ENCODE peak calls at places on chromosomes 13 and 19, in seven cellular contexts. One of them, this sample, is unnamed.

GRCh38 chr13:23449386-23450162 is 16.1 kb upstream of the SACS start:
- DNase-seq in neural progenitor cell: peak
- DNase-seq in fibroblast of lung: no peak
- DNase-seq in GM23248: no peak
- DNase-seq in mammary epithelial cell: no peak
- DNase-seq in PC-9: no peak
- DNase-seq in astrocyte: no peak
- DNase-seq in this sample: no peak

GRCh38 chr13:42066542-42066941 is 18.1 kb downstream of the DGKH start:
- DNase-seq in neural progenitor cell: no peak
- DNase-seq in fibroblast of lung: peak
- DNase-seq in GM23248: peak
- DNase-seq in mammary epithelial cell: no peak
- DNase-seq in PC-9: no peak
- DNase-seq in astrocyte: peak
- DNase-seq in this sample: no peak

GRCh38 chr13:66399873-66400272 is 830.3 kb downstream of the PCDH9 start:
- DNase-seq in neural progenitor cell: no peak
- DNase-seq in fibroblast of lung: no peak
- DNase-seq in GM23248: no peak
- DNase-seq in mammary epithelial cell: no peak
- DNase-seq in PC-9: no peak
- DNase-seq in astrocyte: no peak
- DNase-seq in this sample: no peak

GRCh38 chr13:93927431-93927830 is 552.1 kb downstream of the DCT start:
- DNase-seq in neural progenitor cell: no peak
- DNase-seq in fibroblast of lung: no peak
- DNase-seq in GM23248: no peak
- DNase-seq in mammary epithelial cell: no peak
- DNase-seq in PC-9: no peak
- DNase-seq in astrocyte: peak
- DNase-seq in this sample: no peak

GRCh38 chr13:44128522-44128921 is 245.1 kb upstream of the SERP2 start:
- DNase-seq in neural progenitor cell: no peak
- DNase-seq in fibroblast of lung: peak
- DNase-seq in GM23248: peak
- DNase-seq in mammary epithelial cell: no peak
- DNase-seq in PC-9: no peak
- DNase-seq in astrocyte: peak
- DNase-seq in this sample: no peak

GRCh38 chr13:89695343-89696257 is 1651.9 kb upstream of the MIR17HG start:
- DNase-seq in neural progenitor cell: peak
- DNase-seq in fibroblast of lung: peak
- DNase-seq in GM23248: peak
- DNase-seq in mammary epithelial cell: peak
- DNase-seq in PC-9: no peak
- DNase-seq in astrocyte: peak
- DNase-seq in this sample: no peak

GRCh38 chr19:31111741-31112140 is 237.5 kb downstream of the TSHZ3 start:
- DNase-seq in neural progenitor cell: no peak
- DNase-seq in fibroblast of lung: no peak
- DNase-seq in GM23248: no peak
- DNase-seq in mammary epithelial cell: no peak
- DNase-seq in PC-9: no peak
- DNase-seq in astrocyte: no peak
- DNase-seq in this sample: no peak

GRCh38 chr13:78121459-78122348 is 203.1 kb upstream of the EDNRB start:
- DNase-seq in neural progenitor cell: peak
- DNase-seq in fibroblast of lung: peak
- DNase-seq in GM23248: peak
- DNase-seq in mammary epithelial cell: peak
- DNase-seq in PC-9: no peak
- DNase-seq in astrocyte: peak
- DNase-seq in this sample: peak

GRCh38 chr13:98954313-98954712 is 23.6 kb downstream of the DOCK9 start:
- DNase-seq in neural progenitor cell: peak
- DNase-seq in fibroblast of lung: no peak
- DNase-seq in GM23248: no peak
- DNase-seq in mammary epithelial cell: no peak
- DNase-seq in PC-9: no peak
- DNase-seq in astrocyte: no peak
- DNase-seq in this sample: no peak

GRCh38 chr19:55454787-55455243 is 6.6 kb downstream of the ISOC2 start:
- DNase-seq in neural progenitor cell: peak
- DNase-seq in fibroblast of lung: peak
- DNase-seq in GM23248: peak
- DNase-seq in mammary epithelial cell: peak
- DNase-seq in PC-9: no peak
- DNase-seq in astrocyte: no peak
- DNase-seq in this sample: no peak

GRCh38 chr13:75486654-75487053 is 4.7 kb upstream of the TBC1D4 start:
- DNase-seq in neural progenitor cell: no peak
- DNase-seq in fibroblast of lung: no peak
- DNase-seq in GM23248: no peak
- DNase-seq in mammary epithelial cell: no peak
- DNase-seq in PC-9: no peak
- DNase-seq in astrocyte: peak
- DNase-seq in this sample: no peak

GRCh38 chr19:39935262-39935661 is 828 bp upstream of the FCGBP start:
- DNase-seq in neural progenitor cell: no peak
- DNase-seq in fibroblast of lung: no peak
- DNase-seq in GM23248: no peak
- DNase-seq in mammary epithelial cell: no peak
- DNase-seq in PC-9: no peak
- DNase-seq in astrocyte: no peak
- DNase-seq in this sample: no peak

GRCh38 chr13:28396053-28396452 is 98.9 kb downstream of the FLT1 start:
- DNase-seq in neural progenitor cell: no peak
- DNase-seq in fibroblast of lung: no peak
- DNase-seq in GM23248: no peak
- DNase-seq in mammary epithelial cell: no peak
- DNase-seq in PC-9: no peak
- DNase-seq in astrocyte: no peak
- DNase-seq in this sample: no peak

GRCh38 chr19:31595521-31595920 is 246.3 kb upstream of the TSHZ3 start:
- DNase-seq in neural progenitor cell: no peak
- DNase-seq in fibroblast of lung: no peak
- DNase-seq in GM23248: no peak
- DNase-seq in mammary epithelial cell: no peak
- DNase-seq in PC-9: no peak
- DNase-seq in astrocyte: no peak
- DNase-seq in this sample: no peak

GRCh38 chr19:56116606-56117005 is 4.5 kb downstream of the ZNF787 start:
- DNase-seq in neural progenitor cell: no peak
- DNase-seq in fibroblast of lung: no peak
- DNase-seq in GM23248: no peak
- DNase-seq in mammary epithelial cell: no peak
- DNase-seq in PC-9: peak
- DNase-seq in astrocyte: no peak
- DNase-seq in this sample: no peak

GRCh38 chr13:94345374-94346195 is 133.9 kb downstream of the DCT start:
- DNase-seq in neural progenitor cell: no peak
- DNase-seq in fibroblast of lung: peak
- DNase-seq in GM23248: peak
- DNase-seq in mammary epithelial cell: peak
- DNase-seq in PC-9: no peak
- DNase-seq in astrocyte: peak
- DNase-seq in this sample: peak

GRCh38 chr19:5694167-5694951 is 4.3 kb downstream of the RPL36 start:
- DNase-seq in neural progenitor cell: no peak
- DNase-seq in fibroblast of lung: no peak
- DNase-seq in GM23248: no peak
- DNase-seq in mammary epithelial cell: no peak
- DNase-seq in PC-9: no peak
- DNase-seq in astrocyte: no peak
- DNase-seq in this sample: no peak

GRCh38 chr13:59477011-59477410 is 686.7 kb downstream of the DIAPH3 start:
- DNase-seq in neural progenitor cell: no peak
- DNase-seq in fibroblast of lung: no peak
- DNase-seq in GM23248: peak
- DNase-seq in mammary epithelial cell: no peak
- DNase-seq in PC-9: no peak
- DNase-seq in astrocyte: no peak
- DNase-seq in this sample: no peak

GRCh38 chr13:79374578-79374977 is 31.5 kb downstream of the RBM26 start:
- DNase-seq in neural progenitor cell: no peak
- DNase-seq in fibroblast of lung: no peak
- DNase-seq in GM23248: no peak
- DNase-seq in mammary epithelial cell: no peak
- DNase-seq in PC-9: no peak
- DNase-seq in astrocyte: no peak
- DNase-seq in this sample: no peak

GRCh38 chr13:93243375-93244063 is 16.9 kb downstream of the GPC6 start:
- DNase-seq in neural progenitor cell: no peak
- DNase-seq in fibroblast of lung: no peak
- DNase-seq in GM23248: no peak
- DNase-seq in mammary epithelial cell: no peak
- DNase-seq in PC-9: no peak
- DNase-seq in astrocyte: no peak
- DNase-seq in this sample: no peak

GRCh38 chr13:53197424-53197823 is 168.8 kb downstream of the OLFM4 start:
- DNase-seq in neural progenitor cell: no peak
- DNase-seq in fibroblast of lung: no peak
- DNase-seq in GM23248: no peak
- DNase-seq in mammary epithelial cell: no peak
- DNase-seq in PC-9: no peak
- DNase-seq in astrocyte: no peak
- DNase-seq in this sample: no peak

GRCh38 chr19:36215276-36216171 is 618 bp downstream of the ZNF146 start:
- DNase-seq in neural progenitor cell: peak
- DNase-seq in fibroblast of lung: peak
- DNase-seq in GM23248: peak
- DNase-seq in mammary epithelial cell: peak
- DNase-seq in PC-9: no peak
- DNase-seq in astrocyte: peak
- DNase-seq in this sample: no peak

GRCh38 chr19:18762125-18763023 is 28.7 kb downstream of the COMP start:
- DNase-seq in neural progenitor cell: no peak
- DNase-seq in fibroblast of lung: peak
- DNase-seq in GM23248: peak
- DNase-seq in mammary epithelial cell: peak
- DNase-seq in PC-9: peak
- DNase-seq in astrocyte: peak
- DNase-seq in this sample: no peak

GRCh38 chr19:52527954-52528326 is 472 bp downstream of the ZNF808 start:
- DNase-seq in neural progenitor cell: peak
- DNase-seq in fibroblast of lung: peak
- DNase-seq in GM23248: peak
- DNase-seq in mammary epithelial cell: no peak
- DNase-seq in PC-9: no peak
- DNase-seq in astrocyte: no peak
- DNase-seq in this sample: no peak

GRCh38 chr13:97753942-97754670 is 199.4 kb upstream of the IPO5 start:
- DNase-seq in neural progenitor cell: peak
- DNase-seq in fibroblast of lung: no peak
- DNase-seq in GM23248: no peak
- DNase-seq in mammary epithelial cell: no peak
- DNase-seq in PC-9: no peak
- DNase-seq in astrocyte: no peak
- DNase-seq in this sample: no peak

GRCh38 chr13:99982021-99982740 is 597 bp downstream of the ZIC2 start:
- DNase-seq in neural progenitor cell: peak
- DNase-seq in fibroblast of lung: no peak
- DNase-seq in GM23248: peak
- DNase-seq in mammary epithelial cell: peak
- DNase-seq in PC-9: no peak
- DNase-seq in astrocyte: no peak
- DNase-seq in this sample: no peak
- TF ChIP-seq EZH2 in neural progenitor cell: no peak
- TF ChIP-seq EZH2 in fibroblast of lung: peak
- TF ChIP-seq EZH2 in GM23248: peak
- TF ChIP-seq EZH2 in mammary epithelial cell: no peak
- TF ChIP-seq EZH2 in PC-9: no peak
- TF ChIP-seq EZH2 in astrocyte: peak
- TF ChIP-seq EZH2 in this sample: no peak

GRCh38 chr13:21670883-21671792 is at the start of gene FGF9:
- DNase-seq in neural progenitor cell: peak
- DNase-seq in fibroblast of lung: peak
- DNase-seq in GM23248: peak
- DNase-seq in mammary epithelial cell: peak
- DNase-seq in PC-9: no peak
- DNase-seq in astrocyte: peak
- DNase-seq in this sample: no peak
- TF ChIP-seq EZH2 in neural progenitor cell: peak
- TF ChIP-seq EZH2 in fibroblast of lung: no peak
- TF ChIP-seq EZH2 in GM23248: no peak
- TF ChIP-seq EZH2 in mammary epithelial cell: no peak
- TF ChIP-seq EZH2 in PC-9: no peak
- TF ChIP-seq EZH2 in astrocyte: peak
- TF ChIP-seq EZH2 in this sample: no peak

DNA sequence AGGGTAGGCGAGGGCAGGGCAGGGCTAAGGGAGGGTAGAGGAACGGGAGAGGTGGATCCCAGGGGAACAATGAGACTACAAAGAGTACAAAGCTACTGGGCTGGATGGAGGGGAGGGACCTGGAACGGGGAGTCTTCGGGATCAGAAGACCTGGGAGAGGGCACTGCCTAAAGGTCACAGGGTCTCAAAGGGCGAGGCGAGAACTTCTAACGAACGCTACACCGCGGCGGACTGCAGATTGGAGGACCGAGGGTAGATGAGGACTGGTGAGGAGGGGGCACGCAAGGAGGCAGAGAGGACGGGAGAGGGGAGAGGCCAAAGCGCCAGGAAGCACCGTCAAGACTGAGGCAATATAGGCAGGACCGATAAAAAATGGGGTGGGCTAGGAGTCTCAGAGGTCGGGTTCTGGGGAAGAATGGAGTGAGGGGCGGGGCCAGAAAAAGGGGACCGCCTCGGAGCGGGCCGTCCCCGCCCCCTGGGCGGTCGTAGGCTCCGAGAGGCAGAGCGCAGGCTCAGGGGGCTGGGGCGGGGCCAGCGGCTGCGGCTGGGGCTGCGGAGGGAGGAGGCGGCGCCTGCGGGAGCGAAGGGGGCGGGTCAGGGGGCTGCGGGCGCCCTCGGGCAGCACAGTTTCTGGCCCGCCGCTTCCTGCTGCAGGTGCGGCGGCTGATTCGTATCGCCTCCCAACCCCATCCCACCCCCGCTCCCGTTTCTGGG is 1.3 kb upstream of the KCNC3 start:
- DNase-seq in neural progenitor cell: peak
- DNase-seq in fibroblast of lung: no peak
- DNase-seq in GM23248: peak
- DNase-seq in mammary epithelial cell: no peak
- DNase-seq in PC-9: peak
- DNase-seq in astrocyte: no peak
- DNase-seq in this sample: no peak
- TF ChIP-seq EZH2 in neural progenitor cell: no peak
- TF ChIP-seq EZH2 in fibroblast of lung: no peak
- TF ChIP-seq EZH2 in GM23248: no peak
- TF ChIP-seq EZH2 in mammary epithelial cell: peak
- TF ChIP-seq EZH2 in PC-9: no peak
- TF ChIP-seq EZH2 in astrocyte: no peak
- TF ChIP-seq EZH2 in this sample: no peak

DNA sequence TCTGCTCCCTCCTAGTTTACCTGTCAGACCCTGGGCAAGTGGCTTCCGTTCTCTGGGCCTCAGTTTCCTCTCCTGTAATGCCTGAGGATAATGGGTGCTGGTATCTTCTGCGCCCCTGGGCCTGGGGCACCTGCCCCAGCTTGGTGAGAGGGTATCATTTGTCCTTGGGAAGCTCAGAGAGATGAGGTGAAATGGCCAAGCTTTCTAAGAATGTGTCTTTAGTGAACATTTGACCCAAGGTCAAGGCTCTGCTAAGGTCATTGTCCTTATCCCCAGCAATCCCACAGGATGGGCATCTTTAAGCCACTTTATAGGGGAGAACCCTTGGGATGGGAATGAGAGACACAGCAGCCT is 1.3 kb upstream of the NFIC start:
- DNase-seq in neural progenitor cell: no peak
- DNase-seq in fibroblast of lung: no peak
- DNase-seq in GM23248: no peak
- DNase-seq in mammary epithelial cell: no peak
- DNase-seq in PC-9: no peak
- DNase-seq in astrocyte: no peak
- DNase-seq in this sample: no peak
- TF ChIP-seq EZH2 in neural progenitor cell: no peak
- TF ChIP-seq EZH2 in fibroblast of lung: no peak
- TF ChIP-seq EZH2 in GM23248: no peak
- TF ChIP-seq EZH2 in mammary epithelial cell: no peak
- TF ChIP-seq EZH2 in PC-9: no peak
- TF ChIP-seq EZH2 in astrocyte: no peak
- TF ChIP-seq EZH2 in this sample: no peak